ENCODE peak calls at places on chromosome 16, in four cellular contexts. One of them, this sample, is unnamed.

GRCh38 chr16:13269905-13270528 is 368.6 kb downstream of the SHISA9 start:
- DNase-seq in gastrocnemius medialis: no peak
- DNase-seq in stomach: peak; percentile 28
- DNase-seq in neuronal stem cell: no peak
- DNase-seq in this sample: no peak

GRCh38 chr16:35510701-35511100 is 2051.3 kb downstream of the TP53TG3F start:
- DNase-seq in gastrocnemius medialis: no peak
- DNase-seq in stomach: no peak
- DNase-seq in neuronal stem cell: no peak
- DNase-seq in this sample: no peak

GRCh38 chr16:86862596-86862995 is 284.2 kb downstream of the FOXL1 start:
- DNase-seq in gastrocnemius medialis: no peak
- DNase-seq in stomach: no peak
- DNase-seq in neuronal stem cell: no peak
- DNase-seq in this sample: no peak

GRCh38 chr16:62903961-62904502 is 867.8 kb upstream of the CDH8 start:
- DNase-seq in gastrocnemius medialis: no peak
- DNase-seq in stomach: no peak
- DNase-seq in neuronal stem cell: no peak
- DNase-seq in this sample: no peak

GRCh38 chr16:20859699-20860098 is 40.5 kb downstream of the DCUN1D3 start:
- DNase-seq in gastrocnemius medialis: no peak
- DNase-seq in stomach: no peak
- DNase-seq in neuronal stem cell: no peak
- DNase-seq in this sample: no peak

GRCh38 chr16:85950519-85950918 is 51.6 kb downstream of the IRF8 start:
- DNase-seq in gastrocnemius medialis: no peak
- DNase-seq in stomach: no peak
- DNase-seq in neuronal stem cell: no peak
- DNase-seq in this sample: no peak

GRCh38 chr16:3056336-3057180 is 8.9 kb upstream of the IL32 start:
- DNase-seq in gastrocnemius medialis: no peak
- DNase-seq in stomach: no peak
- DNase-seq in neuronal stem cell: no peak
- DNase-seq in this sample: no peak

GRCh38 chr16:50445603-50446250 is 76.9 kb upstream of the BRD7 start:
- DNase-seq in gastrocnemius medialis: no peak
- DNase-seq in stomach: no peak
- DNase-seq in neuronal stem cell: no peak
- DNase-seq in this sample: no peak

GRCh38 chr16:1772362-1772907 is at the start of gene EME2:
- DNase-seq in gastrocnemius medialis: no peak
- DNase-seq in stomach: no peak
- DNase-seq in neuronal stem cell: peak; percentile 14
- DNase-seq in this sample: no peak

GRCh38 chr16:4358831-4359561 is 7.9 kb upstream of the PAM16 start:
- DNase-seq in gastrocnemius medialis: no peak
- DNase-seq in stomach: peak; percentile 76
- DNase-seq in neuronal stem cell: peak; percentile 72
- DNase-seq in this sample: no peak

GRCh38 chr16:4370570-4371480 is 823 bp upstream of the VASN start:
- DNase-seq in gastrocnemius medialis: peak; percentile 27
- DNase-seq in stomach: no peak
- DNase-seq in neuronal stem cell: no peak
- DNase-seq in this sample: peak; percentile 85

GRCh38 chr16:4801962-4802658 is at the start of gene ROGDI:
- DNase-seq in gastrocnemius medialis: peak; percentile 35
- DNase-seq in stomach: peak; percentile 96
- DNase-seq in neuronal stem cell: peak; percentile 74
- DNase-seq in this sample: peak; percentile 26

GRCh38 chr16:24208710-24209109 is 47.4 kb upstream of the CACNG3 start:
- DNase-seq in gastrocnemius medialis: no peak
- DNase-seq in stomach: no peak
- DNase-seq in neuronal stem cell: peak; percentile 82
- DNase-seq in this sample: no peak

DNA sequence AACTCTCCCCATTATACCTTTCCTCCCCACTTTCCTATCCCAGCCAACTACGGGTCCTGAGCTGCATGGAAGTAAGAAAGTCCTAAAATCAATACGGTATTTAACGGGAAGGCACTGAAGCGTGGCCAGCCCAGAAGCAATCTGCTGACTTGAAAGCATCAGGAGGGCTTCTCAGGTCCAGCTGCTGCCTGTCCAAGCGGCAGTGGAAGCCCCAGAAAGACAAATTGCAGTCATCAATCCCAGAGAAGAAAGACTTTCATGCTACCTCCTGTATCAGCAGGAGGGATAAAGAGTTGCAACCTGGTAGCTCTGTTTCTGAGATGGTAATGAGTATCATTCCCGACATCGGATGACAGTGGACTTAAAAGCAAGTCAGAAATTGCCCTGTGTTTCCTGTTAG is 358.4 kb upstream of the CDH11 start:
- DNase-seq in gastrocnemius medialis: no peak
- DNase-seq in stomach: no peak
- DNase-seq in neuronal stem cell: no peak
- DNase-seq in this sample: no peak
- H3K27ac ChIP-seq in gastrocnemius medialis: no peak overlapping the region
- H3K27ac ChIP-seq in stomach: no peak overlapping the region
- H3K27ac ChIP-seq in neuronal stem cell: no peak overlapping the region
- H3K27ac ChIP-seq in this sample: no peak overlapping the region

GRCh38 chr16:87948119-87948545 is 3.1 kb upstream of the BANP start:
- DNase-seq in gastrocnemius medialis: no peak
- DNase-seq in stomach: no peak
- DNase-seq in neuronal stem cell: no peak
- DNase-seq in this sample: no peak
- H3K4me1 ChIP-seq in gastrocnemius medialis: peaks cover 9% of the 10 kb centered on the region
- H3K4me1 ChIP-seq in stomach: peaks cover 32% of the 10 kb centered on the region
- H3K4me1 ChIP-seq in neuronal stem cell: peaks cover 11% of the 10 kb centered on the region
- H3K4me1 ChIP-seq in this sample: peaks cover 11% of the 10 kb centered on the region

DNA sequence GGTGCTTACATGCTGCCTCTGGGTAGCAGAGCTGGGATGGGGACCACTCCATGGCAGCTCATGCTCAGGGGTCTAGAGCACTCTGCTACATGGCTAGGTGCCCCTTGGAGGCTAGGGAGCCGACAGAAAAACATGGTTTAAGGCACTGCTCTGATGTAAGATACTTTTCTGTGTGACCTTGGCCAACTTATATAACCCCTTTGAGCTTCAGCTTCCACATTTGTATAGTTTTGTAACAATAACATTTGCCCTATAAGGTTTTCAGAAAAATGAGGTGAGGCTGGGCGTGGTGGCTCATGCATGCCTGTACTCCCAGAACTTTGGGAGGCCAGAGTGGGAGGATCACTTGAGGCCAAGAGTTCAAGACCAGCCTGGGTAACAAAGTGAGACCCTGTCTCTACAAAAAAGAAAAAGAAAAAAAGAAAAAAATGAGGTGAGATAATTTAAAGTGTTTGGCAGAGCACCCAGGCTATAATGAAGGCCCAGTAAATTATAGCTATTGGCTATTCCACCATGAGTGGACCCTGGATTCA is 3.2 kb downstream of the CES4A start:
- DNase-seq in gastrocnemius medialis: no peak
- DNase-seq in stomach: no peak
- DNase-seq in neuronal stem cell: no peak
- DNase-seq in this sample: no peak
- H3K27ac ChIP-seq in gastrocnemius medialis: no peak overlapping the region
- H3K27ac ChIP-seq in stomach: no peak overlapping the region
- H3K27ac ChIP-seq in neuronal stem cell: no peak overlapping the region
- H3K27ac ChIP-seq in this sample: no peak overlapping the region

GRCh38 chr16:81510016-81510415 is 65.4 kb downstream of the CMIP start:
- DNase-seq in gastrocnemius medialis: no peak
- DNase-seq in stomach: no peak
- DNase-seq in neuronal stem cell: no peak
- DNase-seq in this sample: no peak
- H3K4me1 ChIP-seq in gastrocnemius medialis: peaks cover 13% of the 10 kb centered on the region
- H3K4me1 ChIP-seq in stomach: peaks cover 41% of the 10 kb centered on the region
- H3K4me1 ChIP-seq in neuronal stem cell: peaks cover 1% of the 10 kb centered on the region
- H3K4me1 ChIP-seq in this sample: peaks cover 13% of the 10 kb centered on the region

DNA sequence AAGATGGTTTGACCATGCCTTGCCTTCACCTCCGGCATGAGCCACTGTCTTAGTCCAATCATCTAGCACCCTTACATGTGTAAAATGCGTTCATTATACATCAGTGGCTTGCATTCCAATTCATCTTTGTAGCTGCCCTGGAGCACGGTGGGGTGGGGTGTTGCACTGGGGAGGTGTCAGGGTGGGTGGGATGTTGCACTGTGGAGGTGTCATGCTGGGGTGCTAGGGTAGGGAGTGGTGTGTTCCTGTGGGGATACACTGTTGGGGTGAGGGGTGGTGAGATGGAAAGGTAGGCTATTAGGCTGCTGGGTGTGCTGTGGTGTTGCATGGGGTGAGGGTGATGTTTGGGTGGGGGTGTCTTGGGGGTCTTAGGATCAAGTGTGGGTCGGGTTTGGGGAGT is 47.0 kb downstream of the NLRC5 start:
- DNase-seq in gastrocnemius medialis: no peak
- DNase-seq in stomach: no peak
- DNase-seq in neuronal stem cell: no peak
- DNase-seq in this sample: no peak
- H3K27ac ChIP-seq in gastrocnemius medialis: no peak overlapping the region
- H3K27ac ChIP-seq in stomach: no peak overlapping the region
- H3K27ac ChIP-seq in neuronal stem cell: no peak overlapping the region
- H3K27ac ChIP-seq in this sample: no peak overlapping the region

DNA sequence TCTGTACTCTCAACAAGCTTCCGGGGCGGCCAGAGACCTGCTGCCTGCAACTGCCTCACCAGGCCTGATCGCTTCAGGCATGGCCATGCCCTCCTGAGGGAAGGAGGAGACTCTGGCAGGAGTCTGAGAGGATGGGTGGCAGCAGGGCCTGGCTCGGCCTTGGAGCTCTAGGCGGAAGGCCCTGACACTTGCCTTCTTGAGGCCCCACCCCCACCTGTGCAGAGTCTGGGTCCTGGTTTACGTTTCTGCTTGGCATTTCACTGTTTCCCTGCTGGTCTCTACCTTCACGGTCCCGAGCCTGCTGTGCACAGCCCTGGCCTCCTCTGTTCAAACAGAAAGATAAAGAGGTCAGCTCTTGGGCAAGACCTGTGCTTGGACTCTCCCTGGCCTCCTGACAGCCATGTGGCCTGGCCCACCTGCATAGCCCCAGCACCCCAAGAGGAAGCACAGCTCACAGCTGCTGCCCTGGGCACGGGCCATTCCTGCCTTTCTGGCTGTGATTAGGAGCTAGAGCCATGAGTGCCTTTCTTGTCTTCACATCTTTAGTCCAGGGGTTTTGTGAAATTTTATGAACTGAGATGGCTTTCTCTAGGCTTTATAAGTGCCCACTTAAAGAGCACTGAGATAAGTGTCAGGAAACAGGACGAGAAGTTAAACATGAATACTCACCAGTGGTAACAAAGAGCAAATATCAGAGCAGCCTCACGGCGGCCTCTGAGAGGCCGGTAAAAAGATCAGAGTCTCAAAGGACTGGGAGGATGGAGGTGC is 25.5 kb upstream of the MTSS2 start:
- DNase-seq in gastrocnemius medialis: no peak
- DNase-seq in stomach: no peak
- DNase-seq in neuronal stem cell: no peak
- DNase-seq in this sample: no peak
- H3K4me1 ChIP-seq in gastrocnemius medialis: peaks cover 52% of the 10 kb centered on the region
- H3K4me1 ChIP-seq in stomach: peaks cover 88% of the 10 kb centered on the region
- H3K4me1 ChIP-seq in neuronal stem cell: peaks cover 21% of the 10 kb centered on the region
- H3K4me1 ChIP-seq in this sample: peaks cover 49% of the 10 kb centered on the region

GRCh38 chr16:67807148-67807682 is 526 bp downstream of the TSNAXIP1 start:
- DNase-seq in gastrocnemius medialis: no peak
- DNase-seq in stomach: no peak
- DNase-seq in neuronal stem cell: no peak
- DNase-seq in this sample: no peak
- H3K27ac ChIP-seq in gastrocnemius medialis: peak overlapping the region; percentile 92
- H3K27ac ChIP-seq in stomach: peak overlapping the region; percentile 94
- H3K27ac ChIP-seq in neuronal stem cell: peak overlapping the region; percentile 84
- H3K27ac ChIP-seq in this sample: peak overlapping the region; percentile 66

GRCh38 chr16:68093816-68094613 is 8.8 kb downstream of the NFATC3 start:
- DNase-seq in gastrocnemius medialis: no peak
- DNase-seq in stomach: no peak
- DNase-seq in neuronal stem cell: no peak
- DNase-seq in this sample: no peak
- H3K4me1 ChIP-seq in gastrocnemius medialis: peaks cover 93% of the 10 kb centered on the region
- H3K4me1 ChIP-seq in stomach: peaks cover 66% of the 10 kb centered on the region
- H3K4me1 ChIP-seq in neuronal stem cell: peaks cover 4% of the 10 kb centered on the region
- H3K4me1 ChIP-seq in this sample: peaks cover 47% of the 10 kb centered on the region

GRCh38 chr16:15900357-15900756 is 12.0 kb upstream of the CEP20 start:
- DNase-seq in gastrocnemius medialis: no peak
- DNase-seq in stomach: no peak
- DNase-seq in neuronal stem cell: no peak
- DNase-seq in this sample: no peak

GRCh38 chr16:15900901-15901465 is 12.6 kb upstream of the CEP20 start:
- DNase-seq in gastrocnemius medialis: no peak
- DNase-seq in stomach: no peak
- DNase-seq in neuronal stem cell: no peak
- DNase-seq in this sample: no peak

GRCh38 chr16:15906439-15906838 is 18.0 kb upstream of the CEP20 start:
- DNase-seq in gastrocnemius medialis: no peak
- DNase-seq in stomach: no peak
- DNase-seq in neuronal stem cell: no peak
- DNase-seq in this sample: no peak

GRCh38 chr16:15907863-15908478 is 19.6 kb upstream of the CEP20 start:
- DNase-seq in gastrocnemius medialis: no peak
- DNase-seq in stomach: peak; percentile 35
- DNase-seq in neuronal stem cell: peak; percentile 26
- DNase-seq in this sample: no peak

DNA sequence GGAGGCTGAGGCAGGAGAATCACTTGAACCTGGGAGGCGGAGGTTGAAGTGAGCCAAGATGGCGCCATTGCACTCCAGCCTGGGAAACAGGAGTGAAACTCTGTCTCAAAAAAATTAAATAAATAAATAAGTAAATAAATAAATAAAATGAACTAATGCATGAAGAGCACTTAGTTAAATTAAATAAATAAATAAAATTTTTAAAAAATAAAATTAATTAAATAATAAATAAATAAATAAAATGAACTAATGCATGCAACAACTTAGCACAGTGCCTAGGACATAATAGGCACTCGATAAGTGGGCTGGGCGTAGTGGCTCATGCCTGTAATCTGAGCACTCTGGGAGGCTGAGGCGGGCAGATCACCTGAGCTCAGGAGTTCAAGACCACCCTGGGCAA is 15.6 kb upstream of the CEP20 start:
- DNase-seq in gastrocnemius medialis: no peak
- DNase-seq in stomach: no peak
- DNase-seq in neuronal stem cell: no peak
- DNase-seq in this sample: no peak
- H3K27ac ChIP-seq in gastrocnemius medialis: no peak overlapping the region
- H3K27ac ChIP-seq in stomach: no peak overlapping the region
- H3K27ac ChIP-seq in neuronal stem cell: no peak overlapping the region
- H3K27ac ChIP-seq in this sample: no peak overlapping the region

GRCh38 chr16:58125041-58125440 is 4.1 kb downstream of the CFAP20 start:
- DNase-seq in gastrocnemius medialis: no peak
- DNase-seq in stomach: no peak
- DNase-seq in neuronal stem cell: no peak
- DNase-seq in this sample: no peak

GRCh38 chr16:58125781-58126335 is 3.3 kb downstream of the CFAP20 start:
- DNase-seq in gastrocnemius medialis: no peak
- DNase-seq in stomach: no peak
- DNase-seq in neuronal stem cell: no peak
- DNase-seq in this sample: no peak

GRCh38 chr16:58126451-58126968 is 2.7 kb downstream of the CFAP20 start:
- DNase-seq in gastrocnemius medialis: no peak
- DNase-seq in stomach: no peak
- DNase-seq in neuronal stem cell: no peak
- DNase-seq in this sample: no peak

GRCh38 chr16:58123896-58124600 is 5.1 kb downstream of the CFAP20 start:
- DNase-seq in gastrocnemius medialis: no peak
- DNase-seq in stomach: no peak
- DNase-seq in neuronal stem cell: no peak
- DNase-seq in this sample: no peak

GRCh38 chr16:58124601-58124915 is 4.6 kb downstream of the CFAP20 start:
- DNase-seq in gastrocnemius medialis: no peak
- DNase-seq in stomach: no peak
- DNase-seq in neuronal stem cell: no peak
- DNase-seq in this sample: no peak
- H3K4me1 ChIP-seq in gastrocnemius medialis: peaks cover 63% of the 10 kb centered on the region
- H3K4me1 ChIP-seq in stomach: peaks cover 88% of the 10 kb centered on the region
- H3K4me1 ChIP-seq in neuronal stem cell: peaks cover 35% of the 10 kb centered on the region
- H3K4me1 ChIP-seq in this sample: peaks cover 28% of the 10 kb centered on the region